ENCODE peak calls at places on chromosome 14, in six cellular contexts. U, X, Y, W, V and R are unnamed samples.

GRCh38 chr14:57061009-57061711 is 207.5 kb downstream of the EXOC5 start:
- ATAC-seq in W (no peak), U (no peak), Y (no peak), X (no peak), V (no peak), R (no peak)

GRCh38 chr14:74934476-74935339 is 11.6 kb upstream of the RPS6KL1 start:
- ATAC-seq in Y (no peak), U (peak; percentile 50), V (no peak), W (peak; percentile 13), X (peak; percentile 68), R (peak; percentile 40)

GRCh38 chr14:23443881-23444280 is 8.4 kb upstream of the MYH7 start:
- ATAC-seq in Y (no peak), V (no peak), X (no peak), W (no peak), U (no peak), R (no peak)

GRCh38 chr14:65783576-65783975 is 371.0 kb downstream of the FUT8 start:
- ATAC-seq in W (no peak), X (no peak), V (no peak), Y (no peak), U (no peak), R (no peak)

GRCh38 chr14:66662374-66662773 is 154.4 kb downstream of the GPHN start:
- ATAC-seq in X (no peak), U (no peak), Y (no peak), W (no peak), V (no peak), R (no peak)

GRCh38 chr14:97337267-97337666 is 540.1 kb downstream of the VRK1 start:
- ATAC-seq in U (no peak), X (no peak), Y (no peak), V (no peak), W (no peak), R (no peak)

GRCh38 chr14:54253195-54253947 is 143.4 kb upstream of the CDKN3 start:
- ATAC-seq in Y (no peak), U (no peak), V (no peak), X (peak; percentile 50), W (no peak), R (no peak)

GRCh38 chr14:103941973-103942736 is at the start of gene RD3L:
- ATAC-seq in W (no peak), Y (no peak), V (no peak), U (peak; percentile 75), X (peak; percentile 91), R (no peak)

GRCh38 chr14:103343164-103343879 is 9.3 kb downstream of the EIF5 start:
- ATAC-seq in X (no peak), V (peak; percentile 1), W (no peak), U (no peak), Y (no peak), R (no peak)

GRCh38 chr14:101405171-101405883 is 156.0 kb upstream of the DIO3 start:
- ATAC-seq in Y (no peak), U (peak; percentile 25), X (no peak), W (no peak), V (no peak), R (peak; percentile 32)

GRCh38 chr14:104505085-104506074 is 74.2 kb upstream of the C14orf180 start:
- ATAC-seq in Y (no peak), U (peak; percentile 22), V (no peak), W (no peak), X (no peak), R (no peak)

GRCh38 chr14:70648374-70648773 is 6.7 kb downstream of the TTC9 start:
- ATAC-seq in W (no peak), Y (no peak), V (no peak), U (peak; percentile 92), X (peak; percentile 93), R (peak; percentile 22)

GRCh38 chr14:104394606-104394910 is 185.0 kb upstream of the C14orf180 start:
- ATAC-seq in Y (peak; percentile 11), X (peak; percentile 11), V (no peak), W (no peak), U (no peak), R (no peak)

GRCh38 chr14:74472590-74472989 is 20.5 kb downstream of the NPC2 start:
- ATAC-seq in X (no peak), V (no peak), Y (no peak), W (no peak), U (no peak), R (no peak)

GRCh38 chr14:92687681-92688433 is 60.6 kb downstream of the LGMN start:
- ATAC-seq in W (peak; percentile 66), U (peak; percentile 73), V (no peak), Y (no peak), X (peak; percentile 44), R (peak; percentile 34)

GRCh38 chr14:94599656-94600004 is 12.6 kb upstream of the SERPINA3 start:
- ATAC-seq in W (peak; percentile 22), X (peak; percentile 3), V (no peak), Y (no peak), U (no peak), R (no peak)